ENCODE peak calls at places on chromosomes 6 and 20, in eight cellular contexts. W, M, L, J, Y, D, Q and O are unnamed samples.

GRCh38 chr6:6686748-6687601 is 98.5 kb downstream of the LY86 start:
- DNase-seq in Q (peak; percentile 99), J (no peak), L (peak; percentile 88), W (peak; percentile 88), Y (peak; percentile 86), M (peak; percentile 97), D (peak; percentile 89), O (peak; percentile 98)

GRCh38 chr6:31619805-31620585 is 520 bp upstream of the PRRC2A start:
- DNase-seq in L (peak; percentile 99), M (peak; percentile 98), W (peak; percentile 92), J (peak; percentile 96), D (peak; percentile 96), Q (peak; percentile 97), Y (peak; percentile 98), O (peak; percentile 96)

GRCh38 chr6:71457883-71458282 is 169.3 kb downstream of the OGFRL1 start:
- DNase-seq in L (no peak), Y (no peak), Q (no peak), D (no peak), J (no peak), W (no peak), M (no peak), O (no peak)

GRCh38 chr20:59701236-59701635 is 96.9 kb downstream of the PHACTR3 start:
- DNase-seq in W (no peak), J (no peak), M (no peak), Y (no peak), D (no peak), L (no peak), Q (no peak), O (no peak)

GRCh38 chr6:150418825-150419594 is 50.2 kb downstream of the IYD start:
- DNase-seq in Q (peak; percentile 71), L (peak; percentile 76), Y (peak; percentile 66), J (peak; percentile 67), D (peak; percentile 53), W (peak; percentile 62), M (peak; percentile 77), O (peak; percentile 83)

GRCh38 chr20:23047738-23048214 is 1.7 kb downstream of the THBD start:
- DNase-seq in W (no peak), J (no peak), Q (peak; percentile 46), M (no peak), Y (no peak), L (no peak), D (no peak), O (peak; percentile 86)

GRCh38 chr6:45265246-45265645 is 62.9 kb upstream of the RUNX2 start:
- DNase-seq in L (no peak), W (no peak), M (no peak), Y (no peak), D (no peak), Q (no peak), J (no peak), O (no peak)

GRCh38 chr6:136403166-136403980 is 113.7 kb upstream of the BCLAF1 start:
- DNase-seq in Y (no peak), M (no peak), L (no peak), J (no peak), W (peak; percentile 76), D (no peak), Q (no peak), O (no peak)

GRCh38 chr6:26273673-26274595 is 91.1 kb upstream of the BTN3A2 start:
- DNase-seq in Q (no peak), M (no peak), Y (no peak), J (no peak), D (no peak), W (no peak), L (no peak), O (no peak)

GRCh38 chr6:81750660-81751387 is 1.7 kb downstream of the TENT5A start:
- DNase-seq in L (no peak), Q (no peak), D (no peak), J (no peak), Y (no peak), W (no peak), M (no peak), O (no peak)

GRCh38 chr20:61053487-61054277 is 198.4 kb upstream of the CDH4 start:
- DNase-seq in M (no peak), Q (no peak), Y (no peak), D (no peak), J (no peak), L (no peak), W (no peak), O (no peak)

GRCh38 chr20:57323034-57323433 is 6.6 kb upstream of the SPO11 start:
- DNase-seq in Y (peak; percentile 44), M (peak; percentile 18), Q (no peak), D (no peak), L (no peak), W (no peak), J (no peak), O (no peak)

GRCh38 chr6:53347250-53347920 is 1.4 kb downstream of the ELOVL5 start:
- DNase-seq in Y (no peak), J (no peak), W (no peak), M (no peak), Q (no peak), D (no peak), L (no peak), O (no peak)

GRCh38 chr6:169568314-169569087 is 133.3 kb downstream of the WDR27 start:
- DNase-seq in Q (no peak), J (no peak), M (no peak), Y (no peak), D (no peak), W (no peak), L (no peak), O (no peak)

GRCh38 chr6:53172468-53172803 is 23.8 kb upstream of the GCM1 start:
- DNase-seq in Q (no peak), M (no peak), J (no peak), Y (no peak), L (no peak), W (no peak), D (no peak), O (no peak)

GRCh38 chr6:158674342-158674969 is 24.6 kb downstream of the SYTL3 start:
- DNase-seq in W (no peak), L (no peak), M (no peak), Y (no peak), D (peak; percentile 43), J (no peak), Q (no peak), O (no peak)

GRCh38 chr20:48659888-48660287 is 167.9 kb downstream of the PREX1 start:
- DNase-seq in W (no peak), L (no peak), D (no peak), J (no peak), Y (no peak), Q (peak; percentile 84), M (no peak), O (no peak)

GRCh38 chr6:122361314-122361979 is 38.0 kb upstream of the HSF2 start:
- DNase-seq in D (no peak), L (no peak), M (no peak), W (no peak), Y (no peak), Q (no peak), J (no peak), O (no peak)

GRCh38 chr6:122360809-122361208 is 38.6 kb upstream of the HSF2 start:
- DNase-seq in J (no peak), D (no peak), M (no peak), Q (no peak), L (no peak), W (no peak), Y (no peak), O (no peak)

GRCh38 chr6:122365775-122366403 is 33.6 kb upstream of the HSF2 start:
- DNase-seq in M (no peak), W (no peak), Y (no peak), L (no peak), D (no peak), Q (no peak), J (no peak), O (no peak)

DNA sequence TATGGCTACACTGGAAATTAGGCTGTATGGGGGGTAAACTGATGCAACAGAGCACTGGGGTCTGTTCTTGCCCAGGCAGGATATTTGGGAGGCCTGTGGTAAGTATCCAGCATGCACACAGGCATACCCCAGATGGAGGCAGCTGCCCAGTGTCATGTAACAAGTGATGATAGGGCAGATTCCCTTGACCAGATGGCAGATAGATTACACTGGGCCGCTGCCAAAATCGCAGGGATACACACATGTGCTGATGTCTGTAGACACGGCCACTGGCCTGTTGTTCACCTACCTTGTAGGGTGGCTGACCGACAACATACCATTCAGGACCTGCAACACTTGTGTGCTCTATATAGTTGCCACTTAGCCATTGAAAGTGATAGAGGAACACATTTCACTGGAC is 35.4 kb upstream of the HSF2 start:
- DNase-seq in D (peak; percentile 30), W (no peak), Q (no peak), Y (no peak), M (no peak), J (no peak), L (no peak), O (no peak)
- TF ChIP-seq EP300 in D (no peak), W (no peak), Q (no peak), Y (no peak), M (no peak), J (no peak), L (no peak), O (no peak)

DNA sequence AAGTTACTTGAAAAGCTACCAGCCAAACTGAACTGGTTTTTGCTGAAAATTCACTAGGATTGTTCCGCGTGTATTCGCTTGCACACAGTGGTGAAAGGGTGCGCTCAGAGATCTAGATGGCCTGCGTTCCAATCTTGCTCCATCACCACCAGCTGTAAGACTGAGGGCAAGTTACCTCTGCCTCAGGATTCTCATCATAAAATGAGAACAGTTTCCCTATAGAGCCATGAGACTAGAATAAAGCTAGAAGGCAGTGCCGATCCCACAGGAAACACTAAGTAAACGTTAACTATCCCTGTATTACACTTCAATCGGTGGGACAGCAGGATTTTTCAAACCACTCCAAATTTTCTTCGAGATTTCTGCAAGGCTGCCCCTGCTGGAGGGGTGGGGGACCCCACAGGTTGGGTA is 838 bp downstream of the AHCY start:
- DNase-seq in W (peak; percentile 33), M (no peak), D (no peak), Q (no peak), L (no peak), Y (no peak), J (no peak), O (no peak)
- TF ChIP-seq CTCF in W (no peak), M (peak; percentile 10), D (peak; percentile 23), Q (no peak), L (no peak), Y (no peak), J (no peak), O (no peak)

DNA sequence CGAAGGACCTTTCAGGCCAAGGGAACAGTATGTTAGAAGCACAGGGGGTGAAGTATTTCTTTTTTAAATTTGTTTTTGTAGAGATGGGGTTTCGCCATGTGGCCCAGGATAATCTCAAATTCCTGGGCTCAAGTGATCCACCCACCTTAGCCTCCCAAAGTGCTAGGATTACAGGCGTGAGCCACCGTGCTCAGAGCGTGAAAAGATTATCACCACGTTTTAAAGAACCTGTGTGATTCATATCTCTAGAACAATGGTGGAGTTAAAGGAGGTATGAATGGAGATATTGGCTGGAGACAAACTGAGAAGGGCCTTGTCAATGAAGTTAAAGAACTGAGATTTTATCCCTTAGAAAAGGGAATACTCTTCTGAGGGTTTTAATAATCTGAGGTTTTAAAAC is 9.7 kb downstream of the ASF1A start:
- DNase-seq in Y (no peak), J (no peak), D (no peak), Q (no peak), M (no peak), L (no peak), W (no peak), O (no peak)
- H3K27ac ChIP-seq in Y (no peak overlapping the region), J (no peak overlapping the region), D (no peak overlapping the region), Q (no peak overlapping the region), M (no peak overlapping the region), L (no peak overlapping the region), W (no peak overlapping the region), O (no peak overlapping the region)

DNA sequence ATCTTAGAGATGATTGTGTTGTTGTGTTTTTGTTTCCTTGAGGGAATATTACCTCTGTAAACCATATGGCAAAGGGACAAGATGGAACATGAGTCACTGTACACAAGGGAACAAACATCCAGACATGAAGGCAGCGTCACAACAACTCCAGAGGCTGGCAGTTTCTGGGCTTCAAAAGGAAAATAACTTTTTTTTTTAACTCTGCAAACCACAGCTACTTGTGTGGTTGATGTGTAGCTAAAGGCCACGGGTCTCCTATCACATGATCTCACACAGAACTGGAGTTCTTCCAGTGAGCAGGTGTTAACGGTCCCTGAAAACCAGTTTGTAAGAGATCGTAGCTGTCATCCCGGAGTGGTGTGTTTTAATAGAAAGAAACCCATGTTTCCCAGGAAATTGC is 33.2 kb upstream of the HBS1L start:
- DNase-seq in L (no peak), J (no peak), W (no peak), Q (no peak), Y (no peak), M (no peak), D (no peak), O (no peak)
- TF ChIP-seq EP300 in L (no peak), J (no peak), W (no peak), Q (no peak), Y (no peak), M (no peak), D (no peak), O (no peak)